ENCODE peak calls at places on chromosomes 3 and 15, in seven cellular contexts. R, W, K, Z, X, G and C are unnamed samples.

GRCh38 chr3:195892105-195892354 is 16.3 kb downstream of the TNK2 start:
- DNase-seq in R (no peak), W (no peak), K (no peak), Z (no peak), X (no peak), G (no peak), C (no peak)

GRCh38 chr3:14523792-14524191 is 16.4 kb downstream of the GRIP2 start:
- DNase-seq in R (no peak), W (peak; percentile 73), K (no peak), Z (no peak), X (no peak), G (no peak), C (no peak)

GRCh38 chr3:19972056-19972455 is 25.2 kb downstream of the RAB5A start:
- DNase-seq in R (no peak), W (peak; percentile 56), K (no peak), Z (no peak), X (no peak), G (no peak), C (no peak)

GRCh38 chr3:23086366-23086765 is 116.8 kb upstream of the UBE2E2 start:
- DNase-seq in R (no peak), W (peak; percentile 10), K (no peak), Z (no peak), X (no peak), G (no peak), C (no peak)

GRCh38 chr15:69555080-69555479 is 102.5 kb downstream of the RPLP1 start:
- DNase-seq in R (no peak), W (no peak), K (no peak), Z (no peak), X (no peak), G (no peak), C (no peak)

GRCh38 chr15:70062321-70062956 is 35.3 kb downstream of the TLE3 start:
- DNase-seq in R (peak; percentile 57), W (peak; percentile 17), K (no peak), Z (peak; percentile 94), X (peak; percentile 79), G (no peak), C (no peak)

GRCh38 chr15:77034620-77035467 is 36.1 kb downstream of the TSPAN3 start:
- DNase-seq in R (no peak), W (peak; percentile 54), K (no peak), Z (no peak), X (peak; percentile 29), G (peak; percentile 37), C (no peak)

GRCh38 chr3:100006570-100007271 is 107.6 kb downstream of the FILIP1L start:
- DNase-seq in R (no peak), W (peak; percentile 72), K (no peak), Z (no peak), X (no peak), G (no peak), C (peak; percentile 13)

GRCh38 chr3:97439373-97439772 is 325.2 kb upstream of the ARL6 start:
- DNase-seq in R (no peak), W (no peak), K (no peak), Z (no peak), X (no peak), G (no peak), C (no peak)

GRCh38 chr3:71728632-71729342 is 3.6 kb upstream of the EIF4E3 start:
- DNase-seq in R (no peak), W (no peak), K (peak; percentile 44), Z (no peak), X (no peak), G (no peak), C (no peak)